ENCODE peak calls at places on chromosomes 16 and 17, in seven cellular contexts. One of them, this sample, is unnamed.

GRCh38 chr17:47288531-47289116 is 35.0 kb downstream of the ITGB3 start:
- DNase-seq in T-helper 17 cell: no peak
- DNase-seq in HFFc6: no peak
- DNase-seq in non-pigmented ciliary epithelial cell: no peak
- DNase-seq in NCI-H1930: no peak
- DNase-seq in left ventricle myocardium inferior: no peak
- DNase-seq in memory B cell: no peak
- DNase-seq in this sample: no peak

GRCh38 chr16:86073763-86074493 is 175.0 kb downstream of the IRF8 start:
- DNase-seq in T-helper 17 cell: no peak
- DNase-seq in HFFc6: no peak
- DNase-seq in non-pigmented ciliary epithelial cell: no peak
- DNase-seq in NCI-H1930: no peak
- DNase-seq in left ventricle myocardium inferior: no peak
- DNase-seq in memory B cell: no peak
- DNase-seq in this sample: no peak

GRCh38 chr17:39742126-39742855 is 4.6 kb downstream of the GRB7 start:
- DNase-seq in T-helper 17 cell: no peak
- DNase-seq in HFFc6: no peak
- DNase-seq in non-pigmented ciliary epithelial cell: no peak
- DNase-seq in NCI-H1930: no peak
- DNase-seq in left ventricle myocardium inferior: no peak
- DNase-seq in memory B cell: no peak
- DNase-seq in this sample: no peak

GRCh38 chr16:54286330-54287017 is at the start of gene IRX3:
- DNase-seq in T-helper 17 cell: no peak
- DNase-seq in HFFc6: peak
- DNase-seq in non-pigmented ciliary epithelial cell: no peak
- DNase-seq in NCI-H1930: peak
- DNase-seq in left ventricle myocardium inferior: peak
- DNase-seq in memory B cell: no peak
- DNase-seq in this sample: no peak

GRCh38 chr17:56217921-56218320 is 64.6 kb downstream of the ANKFN1 start:
- DNase-seq in T-helper 17 cell: no peak
- DNase-seq in HFFc6: no peak
- DNase-seq in non-pigmented ciliary epithelial cell: no peak
- DNase-seq in NCI-H1930: no peak
- DNase-seq in left ventricle myocardium inferior: no peak
- DNase-seq in memory B cell: no peak
- DNase-seq in this sample: no peak

GRCh38 chr17:30290696-30291570 is 811 bp downstream of the BLMH start:
- DNase-seq in T-helper 17 cell: no peak
- DNase-seq in HFFc6: no peak
- DNase-seq in non-pigmented ciliary epithelial cell: no peak
- DNase-seq in NCI-H1930: peak
- DNase-seq in left ventricle myocardium inferior: peak
- DNase-seq in memory B cell: no peak
- DNase-seq in this sample: peak

GRCh38 chr16:59848314-59848713 is 1114.2 kb upstream of the GOT2 start:
- DNase-seq in T-helper 17 cell: no peak
- DNase-seq in HFFc6: no peak
- DNase-seq in non-pigmented ciliary epithelial cell: no peak
- DNase-seq in NCI-H1930: no peak
- DNase-seq in left ventricle myocardium inferior: no peak
- DNase-seq in memory B cell: no peak
- DNase-seq in this sample: no peak

GRCh38 chr17:26773189-26774188 is 520.4 kb upstream of the WSB1 start:
- DNase-seq in T-helper 17 cell: no peak
- DNase-seq in HFFc6: no peak
- DNase-seq in non-pigmented ciliary epithelial cell: no peak
- DNase-seq in NCI-H1930: no peak
- DNase-seq in left ventricle myocardium inferior: no peak
- DNase-seq in memory B cell: no peak
- DNase-seq in this sample: no peak

GRCh38 chr16:84699712-84700517 is at the start of gene USP10:
- DNase-seq in T-helper 17 cell: peak
- DNase-seq in HFFc6: peak
- DNase-seq in non-pigmented ciliary epithelial cell: no peak
- DNase-seq in NCI-H1930: peak
- DNase-seq in left ventricle myocardium inferior: peak
- DNase-seq in memory B cell: peak
- DNase-seq in this sample: peak

GRCh38 chr16:88005148-88005547 is 53.9 kb downstream of the BANP start:
- DNase-seq in T-helper 17 cell: no peak
- DNase-seq in HFFc6: no peak
- DNase-seq in non-pigmented ciliary epithelial cell: no peak
- DNase-seq in NCI-H1930: no peak
- DNase-seq in left ventricle myocardium inferior: no peak
- DNase-seq in memory B cell: peak
- DNase-seq in this sample: no peak

GRCh38 chr17:17523001-17523713 is 27.0 kb upstream of the RASD1 start:
- DNase-seq in T-helper 17 cell: no peak
- DNase-seq in HFFc6: no peak
- DNase-seq in non-pigmented ciliary epithelial cell: no peak
- DNase-seq in NCI-H1930: no peak
- DNase-seq in left ventricle myocardium inferior: no peak
- DNase-seq in memory B cell: no peak
- DNase-seq in this sample: no peak

GRCh38 chr16:85152414-85153030 is 40.2 kb upstream of the CIBAR2 start:
- DNase-seq in T-helper 17 cell: no peak
- DNase-seq in HFFc6: no peak
- DNase-seq in non-pigmented ciliary epithelial cell: no peak
- DNase-seq in NCI-H1930: no peak
- DNase-seq in left ventricle myocardium inferior: no peak
- DNase-seq in memory B cell: no peak
- DNase-seq in this sample: no peak

GRCh38 chr17:77011173-77012011 is 129.4 kb upstream of the SEC14L1 start:
- DNase-seq in T-helper 17 cell: no peak
- DNase-seq in HFFc6: peak
- DNase-seq in non-pigmented ciliary epithelial cell: no peak
- DNase-seq in NCI-H1930: no peak
- DNase-seq in left ventricle myocardium inferior: no peak
- DNase-seq in memory B cell: no peak
- DNase-seq in this sample: peak

GRCh38 chr16:17258848-17259713 is 211.7 kb downstream of the XYLT1 start:
- DNase-seq in T-helper 17 cell: no peak
- DNase-seq in HFFc6: no peak
- DNase-seq in non-pigmented ciliary epithelial cell: no peak
- DNase-seq in NCI-H1930: no peak
- DNase-seq in left ventricle myocardium inferior: no peak
- DNase-seq in memory B cell: peak
- DNase-seq in this sample: no peak

GRCh38 chr17:6011241-6011640 is 58.9 kb upstream of the WSCD1 start:
- DNase-seq in T-helper 17 cell: no peak
- DNase-seq in HFFc6: no peak
- DNase-seq in non-pigmented ciliary epithelial cell: no peak
- DNase-seq in NCI-H1930: no peak
- DNase-seq in left ventricle myocardium inferior: no peak
- DNase-seq in memory B cell: no peak
- DNase-seq in this sample: no peak

GRCh38 chr16:72850863-72851262 is 197.1 kb downstream of the ZFHX3 start:
- DNase-seq in T-helper 17 cell: no peak
- DNase-seq in HFFc6: peak
- DNase-seq in non-pigmented ciliary epithelial cell: no peak
- DNase-seq in NCI-H1930: no peak
- DNase-seq in left ventricle myocardium inferior: no peak
- DNase-seq in memory B cell: no peak
- DNase-seq in this sample: no peak

GRCh38 chr17:1001640-1002411 is 4.9 kb downstream of the TIMM22 start:
- DNase-seq in T-helper 17 cell: no peak
- DNase-seq in HFFc6: peak
- DNase-seq in non-pigmented ciliary epithelial cell: no peak
- DNase-seq in NCI-H1930: no peak
- DNase-seq in left ventricle myocardium inferior: no peak
- DNase-seq in memory B cell: no peak
- DNase-seq in this sample: no peak

GRCh38 chr16:75246504-75247205 is 4.8 kb downstream of the BCAR1 start:
- DNase-seq in T-helper 17 cell: no peak
- DNase-seq in HFFc6: no peak
- DNase-seq in non-pigmented ciliary epithelial cell: peak
- DNase-seq in NCI-H1930: no peak
- DNase-seq in left ventricle myocardium inferior: no peak
- DNase-seq in memory B cell: no peak
- DNase-seq in this sample: no peak

GRCh38 chr16:88610080-88610479 is 28.3 kb upstream of the IL17C start:
- DNase-seq in T-helper 17 cell: no peak
- DNase-seq in HFFc6: no peak
- DNase-seq in non-pigmented ciliary epithelial cell: no peak
- DNase-seq in NCI-H1930: no peak
- DNase-seq in left ventricle myocardium inferior: no peak
- DNase-seq in memory B cell: no peak
- DNase-seq in this sample: no peak

GRCh38 chr16:84928679-84929420 is 82.5 kb downstream of the ZDHHC7 start:
- DNase-seq in T-helper 17 cell: no peak
- DNase-seq in HFFc6: no peak
- DNase-seq in non-pigmented ciliary epithelial cell: no peak
- DNase-seq in NCI-H1930: no peak
- DNase-seq in left ventricle myocardium inferior: peak
- DNase-seq in memory B cell: no peak
- DNase-seq in this sample: no peak

GRCh38 chr16:13436641-13437423 is 483.1 kb upstream of the ERCC4 start:
- DNase-seq in T-helper 17 cell: no peak
- DNase-seq in HFFc6: peak
- DNase-seq in non-pigmented ciliary epithelial cell: no peak
- DNase-seq in NCI-H1930: no peak
- DNase-seq in left ventricle myocardium inferior: no peak
- DNase-seq in memory B cell: no peak
- DNase-seq in this sample: no peak

GRCh38 chr17:48023408-48024148 is 14.0 kb downstream of the COPZ2 start:
- DNase-seq in T-helper 17 cell: peak
- DNase-seq in HFFc6: peak
- DNase-seq in non-pigmented ciliary epithelial cell: no peak
- DNase-seq in NCI-H1930: peak
- DNase-seq in left ventricle myocardium inferior: peak
- DNase-seq in memory B cell: peak
- DNase-seq in this sample: peak

GRCh38 chr17:37608369-37609169 is 649 bp downstream of the SYNRG start:
- DNase-seq in T-helper 17 cell: no peak
- DNase-seq in HFFc6: peak
- DNase-seq in non-pigmented ciliary epithelial cell: no peak
- DNase-seq in NCI-H1930: peak
- DNase-seq in left ventricle myocardium inferior: no peak
- DNase-seq in memory B cell: peak
- DNase-seq in this sample: no peak

GRCh38 chr17:39640493-39641118 is 3.7 kb downstream of the STARD3 start:
- DNase-seq in T-helper 17 cell: no peak
- DNase-seq in HFFc6: no peak
- DNase-seq in non-pigmented ciliary epithelial cell: no peak
- DNase-seq in NCI-H1930: no peak
- DNase-seq in left ventricle myocardium inferior: no peak
- DNase-seq in memory B cell: no peak
- DNase-seq in this sample: no peak

GRCh38 chr16:69187387-69187890 is 475 bp downstream of the SNTB2 start:
- DNase-seq in T-helper 17 cell: peak
- DNase-seq in HFFc6: no peak
- DNase-seq in non-pigmented ciliary epithelial cell: no peak
- DNase-seq in NCI-H1930: no peak
- DNase-seq in left ventricle myocardium inferior: peak
- DNase-seq in memory B cell: peak
- DNase-seq in this sample: peak

This sample was measured in effector memory CD4-positive, alpha-beta T cell.